ENCODE peak calls at places on chromosomes 1 and 21, in five cellular contexts. R is SIG-M5; N is stimulated activated CD4-positive, alpha-beta T cell treated with anti-CD3 and anti-CD28 coated beads, Interleukin-4, amount 100 ng/mL, for 48 hours; M is fibroblast of mammary gland; I is astrocyte of the spinal cord. B is an unnamed sample.

GRCh38 chr1:174740248-174740990 is 259.3 kb upstream of the CACYBP start:
- DNase-seq in R (no peak), N (no peak), M (peak; percentile 38), I (no peak), B (peak; percentile 42)

GRCh38 chr21:46594276-46594675 is 10.6 kb downstream of the S100B start:
- DNase-seq in R (no peak), N (no peak), M (no peak), I (no peak), B (no peak)

GRCh38 chr1:16978589-16979474 is 1.6 kb downstream of the MFAP2 start:
- DNase-seq in R (no peak), N (no peak), M (peak; percentile 97), I (peak; percentile 95), B (peak; percentile 86)

GRCh38 chr1:115170972-115171392 is 81.7 kb upstream of the TSPAN2 start:
- DNase-seq in R (no peak), N (no peak), M (peak; percentile 90), I (peak; percentile 50), B (no peak)

GRCh38 chr1:96764469-96764868 is 42.9 kb downstream of the PTBP2 start:
- DNase-seq in R (no peak), N (no peak), M (no peak), I (no peak), B (peak; percentile 7)

GRCh38 chr1:17984510-17985085 is 123.0 kb upstream of the IGSF21 start:
- DNase-seq in R (no peak), N (peak; percentile 23), M (peak; percentile 33), I (no peak), B (no peak)

GRCh38 chr1:109950509-109950908 is 34.1 kb upstream of the AHCYL1 start:
- DNase-seq in R (no peak), N (no peak), M (no peak), I (no peak), B (no peak)

GRCh38 chr1:11680270-11681070 is 478 bp downstream of the MAD2L2 start:
- DNase-seq in R (no peak), N (no peak), M (no peak), I (no peak), B (peak; percentile 22)

GRCh38 chr1:232308616-232309015 is 321.3 kb downstream of the SIPA1L2 start:
- DNase-seq in R (no peak), N (no peak), M (no peak), I (peak; percentile 71), B (no peak)

GRCh38 chr1:72697410-72697809 is 415.1 kb upstream of the NEGR1 start:
- DNase-seq in R (no peak), N (no peak), M (no peak), I (no peak), B (no peak)

GRCh38 chr1:151545542-151545941 is 5.4 kb downstream of the TUFT1 start:
- DNase-seq in R (no peak), N (no peak), M (no peak), I (no peak), B (no peak)

GRCh38 chr1:53726009-53726600 is 12.9 kb downstream of the GLIS1 start:
- DNase-seq in R (no peak), N (no peak), M (no peak), I (no peak), B (no peak)

GRCh38 chr1:203147376-203147775 is 19.9 kb downstream of the ADORA1 start:
- DNase-seq in R (no peak), N (no peak), M (no peak), I (no peak), B (no peak)

GRCh38 chr1:83857108-83857507 is 141.8 kb downstream of the TTLL7 start:
- DNase-seq in R (no peak), N (no peak), M (peak; percentile 60), I (peak; percentile 31), B (peak; percentile 28)

GRCh38 chr1:62991152-62991551 is 207.2 kb downstream of the ATG4C start:
- DNase-seq in R (no peak), N (no peak), M (no peak), I (no peak), B (no peak)

GRCh38 chr1:2786329-2787162 is 14.9 kb downstream of the TTC34 start:
- DNase-seq in R (no peak), N (peak; percentile 79), M (no peak), I (no peak), B (no peak)

GRCh38 chr21:30962013-30962412 is 76.3 kb downstream of the KRTAP19-8 start:
- DNase-seq in R (no peak), N (no peak), M (no peak), I (no peak), B (no peak)

GRCh38 chr21:43006874-43007208 is 32.5 kb downstream of the PKNOX1 start:
- DNase-seq in R (no peak), N (no peak), M (no peak), I (no peak), B (no peak)

GRCh38 chr1:245181123-245181522 is 26.3 kb downstream of the KIF26B start:
- DNase-seq in R (no peak), N (no peak), M (no peak), I (no peak), B (no peak)

GRCh38 chr1:214360525-214361164 is 79.7 kb downstream of the SMYD2 start:
- DNase-seq in R (no peak), N (no peak), M (no peak), I (no peak), B (no peak)

GRCh38 chr1:1748686-1749321 is 24.6 kb upstream of the CDK11A start:
- DNase-seq in R (no peak), N (no peak), M (peak; percentile 11), I (no peak), B (no peak)

GRCh38 chr1:193458628-193459027 is 272.2 kb upstream of the B3GALT2 start:
- DNase-seq in R (no peak), N (no peak), M (no peak), I (no peak), B (no peak)

GRCh38 chr1:62676606-62677356 is 11.4 kb downstream of the DOCK7 start:
- DNase-seq in R (no peak), N (no peak), M (peak; percentile 93), I (peak; percentile 51), B (peak; percentile 66)

GRCh38 chr1:6101826-6102225 is 56.1 kb downstream of the KCNAB2 start:
- DNase-seq in R (no peak), N (no peak), M (no peak), I (no peak), B (no peak)

GRCh38 chr1:61749574-61749973 is 7.3 kb downstream of the PATJ start:
- DNase-seq in R (no peak), N (no peak), M (no peak), I (no peak), B (no peak)

B was measured in IMR-90.